ENCODE peak calls at places on chromosomes 3 and 15, in nine cellular contexts. V is choroid plexus epithelial cell, B is right lobe of liver, O is uterus, H is fibroblast of lung, I is nephron progenitor cell, A is sigmoid colon, F is GM13976, Y is GM12865. S is an unnamed sample.

GRCh38 chr3:127411083-127411727 is 123.4 kb upstream of the PRR20G start:
- DNase-seq in V (no peak), B (no peak), O (no peak), H (no peak), I (no peak), A (peak; percentile 29), F (no peak), Y (no peak), S (no peak)

GRCh38 chr15:25783134-25783533 is 80.0 kb downstream of the ATP10A start:
- DNase-seq in V (no peak), B (no peak), O (no peak), H (no peak), I (no peak), A (peak; percentile 40), F (no peak), Y (no peak), S (no peak)

GRCh38 chr15:85792102-85792731 is 2.5 kb downstream of the KLHL25 start:
- DNase-seq in V (no peak), B (no peak), O (no peak), H (no peak), I (no peak), A (no peak), F (no peak), Y (no peak), S (no peak)

GRCh38 chr15:22979069-22979698 is 984 bp downstream of the CYFIP1 start:
- DNase-seq in V (peak; percentile 57), B (peak; percentile 80), O (no peak), H (peak; percentile 41), I (peak; percentile 71), A (peak; percentile 72), F (peak; percentile 77), Y (peak; percentile 70), S (no peak)

GRCh38 chr3:112124901-112125607 is 8.0 kb downstream of the GCSAM start:
- DNase-seq in V (no peak), B (no peak), O (no peak), H (no peak), I (no peak), A (no peak), F (no peak), Y (no peak), S (no peak)

GRCh38 chr3:183975981-183976662 is 41.6 kb downstream of the ABCC5 start:
- DNase-seq in V (peak; percentile 56), B (no peak), O (no peak), H (peak; percentile 67), I (no peak), A (no peak), F (no peak), Y (no peak), S (no peak)

GRCh38 chr15:65365229-65365628 is 12.6 kb downstream of the IGDCC3 start:
- DNase-seq in V (peak; percentile 27), B (no peak), O (no peak), H (no peak), I (peak; percentile 66), A (peak; percentile 14), F (no peak), Y (no peak), S (no peak)

GRCh38 chr3:138188013-138188352 is 882 bp downstream of the ARMC8 start:
- DNase-seq in V (peak; percentile 75), B (no peak), O (no peak), H (peak; percentile 83), I (no peak), A (peak; percentile 66), F (no peak), Y (no peak), S (peak; percentile 39)

GRCh38 chr3:195583831-195584542 is at the start of gene APOD:
- DNase-seq in V (peak; percentile 80), B (no peak), O (peak; percentile 54), H (peak; percentile 43), I (no peak), A (peak; percentile 84), F (no peak), Y (no peak), S (no peak)

GRCh38 chr15:100728371-100729201 is 126.2 kb downstream of the ASB7 start:
- DNase-seq in V (no peak), B (no peak), O (peak; percentile 13), H (no peak), I (no peak), A (no peak), F (peak; percentile 6), Y (no peak), S (no peak)

GRCh38 chr3:134374791-134375541 is 719 bp upstream of the AMOTL2 start:
- DNase-seq in V (peak; percentile 40), B (peak; percentile 77), O (peak; percentile 60), H (no peak), I (no peak), A (peak; percentile 86), F (no peak), Y (no peak), S (no peak)

GRCh38 chr3:76308541-76308940 is 523.2 kb upstream of the ZNF717 start:
- DNase-seq in V (peak; percentile 84), B (no peak), O (no peak), H (peak; percentile 67), I (no peak), A (no peak), F (no peak), Y (no peak), S (no peak)

GRCh38 chr3:105118905-105119304 is 247.8 kb upstream of the ALCAM start:
- DNase-seq in V (peak; percentile 41), B (no peak), O (no peak), H (peak; percentile 20), I (no peak), A (no peak), F (no peak), Y (no peak), S (no peak)

GRCh38 chr3:48435223-48435595 is 4.7 kb downstream of the CCDC51 start:
- DNase-seq in V (no peak), B (no peak), O (no peak), H (no peak), I (no peak), A (peak; percentile 57), F (no peak), Y (no peak), S (no peak)

GRCh38 chr3:48431224-48432029 is 1.5 kb upstream of the PLXNB1 start:
- DNase-seq in V (no peak), B (peak; percentile 10), O (no peak), H (no peak), I (no peak), A (peak; percentile 58), F (no peak), Y (no peak), S (no peak)

GRCh38 chr3:48432411-48433371 is 2.8 kb upstream of the PLXNB1 start:
- DNase-seq in V (peak; percentile 23), B (no peak), O (peak; percentile 12), H (peak; percentile 10), I (no peak), A (peak; percentile 59), F (no peak), Y (peak; percentile 46), S (no peak)

GRCh38 chr3:48434591-48435222 is 4.8 kb upstream of the PLXNB1 start:
- DNase-seq in V (no peak), B (no peak), O (peak; percentile 20), H (no peak), I (no peak), A (peak; percentile 61), F (no peak), Y (no peak), S (no peak)

GRCh38 chr3:48433472-48434118 is 3.7 kb upstream of the PLXNB1 start:
- DNase-seq in V (peak; percentile 21), B (no peak), O (peak; percentile 28), H (peak; percentile 57), I (no peak), A (peak; percentile 80), F (no peak), Y (no peak), S (no peak)
- TF ChIP-seq CTCF in V (no peak), B (no peak), O (no peak), H (no peak), I (no peak), A (no peak), F (no peak), Y (no peak), S (no peak)

DNA sequence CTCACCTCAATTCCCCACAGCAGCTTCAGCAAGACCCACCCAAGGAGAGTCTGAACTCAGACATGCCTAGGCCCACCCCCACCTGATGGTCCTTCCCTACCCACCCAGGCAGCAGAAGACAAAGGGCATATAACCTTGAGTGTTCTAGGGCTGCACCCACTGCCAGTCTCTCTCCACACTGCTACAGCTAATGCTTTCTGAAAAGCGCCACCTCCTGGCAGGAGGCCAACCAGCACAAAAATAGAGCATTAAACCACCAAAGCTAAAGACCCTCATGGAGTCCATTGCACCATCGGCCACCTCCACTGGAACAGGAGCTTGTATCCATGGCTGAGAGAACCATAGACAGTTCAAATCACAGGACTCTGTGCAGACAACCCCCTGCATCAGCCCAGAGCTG is 11.3 kb upstream of the RPL39L start:
- DNase-seq in V (no peak), B (peak; percentile 28), O (no peak), H (no peak), I (no peak), A (no peak), F (no peak), Y (peak; percentile 58), S (no peak)
- TF ChIP-seq CTCF in V (peak; percentile 20), B (no peak), O (no peak), H (no peak), I (no peak), A (no peak), F (peak; percentile 42), Y (peak; percentile 57), S (no peak)

DNA sequence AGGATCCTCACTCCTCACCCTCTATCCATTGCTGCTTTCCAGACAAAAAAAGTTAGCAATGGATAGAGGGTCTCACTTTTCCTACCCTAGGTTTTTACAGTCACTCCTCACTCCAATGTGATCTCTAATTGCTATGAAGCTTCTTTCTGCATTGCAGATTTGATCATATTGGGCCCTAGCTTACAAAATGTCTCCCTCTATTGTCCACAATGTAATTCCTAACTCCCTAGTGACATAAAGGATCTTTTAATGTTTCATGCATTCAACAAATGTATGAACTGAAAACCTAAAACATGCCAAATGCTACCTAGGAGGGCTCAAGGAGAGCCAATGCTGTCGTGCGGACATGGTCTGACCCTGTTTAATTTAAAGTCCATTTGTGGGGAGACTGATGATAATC is 234.8 kb downstream of the CADM2 start:
- DNase-seq in V (peak; percentile 33), B (no peak), O (no peak), H (no peak), I (no peak), A (no peak), F (no peak), Y (no peak), S (no peak)
- TF ChIP-seq CTCF in V (peak; percentile 50), B (no peak), O (no peak), H (peak; percentile 2), I (no peak), A (no peak), F (no peak), Y (no peak), S (no peak)

GRCh38 chr3:181230258-181230657 is 240.7 kb upstream of the DNAJC19 start:
- DNase-seq in V (no peak), B (no peak), O (no peak), H (no peak), I (no peak), A (no peak), F (no peak), Y (peak; percentile 23), S (no peak)
- TF ChIP-seq CTCF in V (no peak), B (no peak), O (no peak), H (no peak), I (no peak), A (no peak), F (no peak), Y (no peak), S (no peak)

S was measured in omental fat pad.